ENCODE peak calls at places on chromosomes 13 and 19, in nine cellular contexts. One of them, this sample, is unnamed.

GRCh38 chr13:59441596-59442280 is 722.0 kb downstream of the DIAPH3 start:
- DNase-seq in Calu3: no peak
- DNase-seq in IMR-90: no peak
- DNase-seq in BE2C: no peak
- DNase-seq in WERI-Rb-1: no peak
- DNase-seq in HFF-Myc: no peak
- DNase-seq in foreskin fibroblast: no peak
- DNase-seq in AG10803: no peak
- DNase-seq in gastrocnemius medialis: no peak
- DNase-seq in this sample: no peak

GRCh38 chr13:96816874-96817273 is 177.4 kb downstream of the OXGR1 start:
- DNase-seq in HFF-Myc: no peak
- DNase-seq in BE2C: no peak
- DNase-seq in WERI-Rb-1: no peak
- DNase-seq in gastrocnemius medialis: no peak
- DNase-seq in AG10803: no peak
- DNase-seq in Calu3: no peak
- DNase-seq in foreskin fibroblast: no peak
- DNase-seq in IMR-90: no peak
- DNase-seq in this sample: no peak

GRCh38 chr13:35881360-35881759 is 249.8 kb downstream of the DCLK1 start:
- DNase-seq in IMR-90: peak
- DNase-seq in gastrocnemius medialis: no peak
- DNase-seq in Calu3: no peak
- DNase-seq in HFF-Myc: no peak
- DNase-seq in WERI-Rb-1: no peak
- DNase-seq in foreskin fibroblast: no peak
- DNase-seq in BE2C: no peak
- DNase-seq in AG10803: peak
- DNase-seq in this sample: no peak

GRCh38 chr13:94701313-94702180 is 10.8 kb downstream of the SOX21 start:
- DNase-seq in HFF-Myc: no peak
- DNase-seq in IMR-90: no peak
- DNase-seq in gastrocnemius medialis: no peak
- DNase-seq in AG10803: no peak
- DNase-seq in WERI-Rb-1: no peak
- DNase-seq in Calu3: no peak
- DNase-seq in foreskin fibroblast: no peak
- DNase-seq in BE2C: no peak
- DNase-seq in this sample: peak

GRCh38 chr13:33868343-33868994 is 50.5 kb downstream of the RFC3 start:
- DNase-seq in HFF-Myc: no peak
- DNase-seq in IMR-90: no peak
- DNase-seq in gastrocnemius medialis: no peak
- DNase-seq in Calu3: no peak
- DNase-seq in BE2C: no peak
- DNase-seq in foreskin fibroblast: no peak
- DNase-seq in WERI-Rb-1: no peak
- DNase-seq in AG10803: no peak
- DNase-seq in this sample: no peak

GRCh38 chr19:38317104-38317612 is 1.4 kb upstream of the YIF1B start:
- DNase-seq in gastrocnemius medialis: no peak
- DNase-seq in IMR-90: no peak
- DNase-seq in Calu3: no peak
- DNase-seq in WERI-Rb-1: no peak
- DNase-seq in BE2C: no peak
- DNase-seq in HFF-Myc: no peak
- DNase-seq in foreskin fibroblast: no peak
- DNase-seq in AG10803: no peak
- DNase-seq in this sample: no peak

GRCh38 chr13:51729853-51730553 is 74.0 kb downstream of the DHRS12 start:
- DNase-seq in gastrocnemius medialis: peak
- DNase-seq in Calu3: peak
- DNase-seq in BE2C: no peak
- DNase-seq in AG10803: peak
- DNase-seq in IMR-90: peak
- DNase-seq in WERI-Rb-1: no peak
- DNase-seq in foreskin fibroblast: peak
- DNase-seq in HFF-Myc: peak
- DNase-seq in this sample: no peak

GRCh38 chr19:44792286-44792685 is 14.6 kb downstream of the CBLC start:
- DNase-seq in BE2C: no peak
- DNase-seq in IMR-90: no peak
- DNase-seq in foreskin fibroblast: no peak
- DNase-seq in AG10803: no peak
- DNase-seq in HFF-Myc: no peak
- DNase-seq in gastrocnemius medialis: no peak
- DNase-seq in Calu3: no peak
- DNase-seq in WERI-Rb-1: no peak
- DNase-seq in this sample: no peak

GRCh38 chr19:32363632-32364031 is 18.2 kb downstream of the ZNF507 start:
- DNase-seq in gastrocnemius medialis: no peak
- DNase-seq in foreskin fibroblast: no peak
- DNase-seq in AG10803: no peak
- DNase-seq in Calu3: no peak
- DNase-seq in IMR-90: no peak
- DNase-seq in BE2C: no peak
- DNase-seq in WERI-Rb-1: no peak
- DNase-seq in HFF-Myc: no peak
- DNase-seq in this sample: no peak

GRCh38 chr19:33705090-33705847 is 83.5 kb downstream of the CHST8 start:
- DNase-seq in IMR-90: no peak
- DNase-seq in foreskin fibroblast: no peak
- DNase-seq in WERI-Rb-1: peak
- DNase-seq in Calu3: no peak
- DNase-seq in BE2C: no peak
- DNase-seq in HFF-Myc: no peak
- DNase-seq in AG10803: no peak
- DNase-seq in gastrocnemius medialis: no peak
- DNase-seq in this sample: no peak
- TF ChIP-seq CTCF in IMR-90: no peak
- TF ChIP-seq CTCF in foreskin fibroblast: no peak
- TF ChIP-seq CTCF in WERI-Rb-1: peak
- TF ChIP-seq CTCF in Calu3: no peak
- TF ChIP-seq CTCF in BE2C: peak
- TF ChIP-seq CTCF in HFF-Myc: no peak
- TF ChIP-seq CTCF in AG10803: no peak
- TF ChIP-seq CTCF in gastrocnemius medialis: no peak
- TF ChIP-seq CTCF in this sample: no peak

DNA sequence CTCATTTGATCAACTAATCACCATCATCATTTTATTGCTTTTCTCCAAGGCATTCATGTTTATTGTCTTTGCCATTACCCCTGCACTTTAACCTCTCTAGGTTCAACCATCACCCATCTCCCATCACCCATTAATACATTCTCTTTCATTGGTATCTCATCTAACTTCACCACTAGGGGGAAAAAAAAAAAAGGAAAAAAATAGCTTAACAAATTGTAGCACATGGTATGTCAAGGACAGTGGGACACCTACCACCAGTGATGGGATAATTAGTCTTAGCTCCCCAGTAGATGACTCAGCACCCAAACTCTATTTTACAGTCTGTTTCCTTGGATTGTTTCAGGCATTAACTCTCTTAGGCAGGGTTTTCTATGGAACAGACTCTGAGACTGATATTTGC is 1770.2 kb upstream of the MIR17HG start:
- DNase-seq in HFF-Myc: no peak
- DNase-seq in BE2C: no peak
- DNase-seq in foreskin fibroblast: no peak
- DNase-seq in gastrocnemius medialis: no peak
- DNase-seq in AG10803: no peak
- DNase-seq in IMR-90: no peak
- DNase-seq in WERI-Rb-1: no peak
- DNase-seq in Calu3: no peak
- DNase-seq in this sample: no peak
- TF ChIP-seq CTCF in HFF-Myc: no peak
- TF ChIP-seq CTCF in BE2C: peak
- TF ChIP-seq CTCF in foreskin fibroblast: no peak
- TF ChIP-seq CTCF in gastrocnemius medialis: no peak
- TF ChIP-seq CTCF in AG10803: no peak
- TF ChIP-seq CTCF in IMR-90: no peak
- TF ChIP-seq CTCF in WERI-Rb-1: no peak
- TF ChIP-seq CTCF in Calu3: no peak
- TF ChIP-seq CTCF in this sample: peak

GRCh38 chr19:17107546-17108452 is 32.2 kb downstream of the MYO9B start:
- DNase-seq in IMR-90: peak
- DNase-seq in WERI-Rb-1: no peak
- DNase-seq in gastrocnemius medialis: peak
- DNase-seq in AG10803: peak
- DNase-seq in foreskin fibroblast: peak
- DNase-seq in BE2C: peak
- DNase-seq in Calu3: peak
- DNase-seq in HFF-Myc: peak
- DNase-seq in this sample: no peak

GRCh38 chr19:17105548-17105947 is 30.0 kb downstream of the MYO9B start:
- DNase-seq in IMR-90: no peak
- DNase-seq in HFF-Myc: no peak
- DNase-seq in foreskin fibroblast: no peak
- DNase-seq in WERI-Rb-1: no peak
- DNase-seq in BE2C: no peak
- DNase-seq in AG10803: no peak
- DNase-seq in Calu3: no peak
- DNase-seq in gastrocnemius medialis: no peak
- DNase-seq in this sample: no peak

GRCh38 chr19:17104679-17105078 is 29.1 kb downstream of the MYO9B start:
- DNase-seq in gastrocnemius medialis: no peak
- DNase-seq in IMR-90: no peak
- DNase-seq in AG10803: no peak
- DNase-seq in BE2C: no peak
- DNase-seq in HFF-Myc: no peak
- DNase-seq in WERI-Rb-1: no peak
- DNase-seq in foreskin fibroblast: no peak
- DNase-seq in Calu3: no peak
- DNase-seq in this sample: no peak

GRCh38 chr19:17101686-17102628 is 26.4 kb downstream of the MYO9B start:
- DNase-seq in foreskin fibroblast: no peak
- DNase-seq in AG10803: no peak
- DNase-seq in Calu3: no peak
- DNase-seq in WERI-Rb-1: no peak
- DNase-seq in HFF-Myc: no peak
- DNase-seq in BE2C: no peak
- DNase-seq in gastrocnemius medialis: no peak
- DNase-seq in IMR-90: no peak
- DNase-seq in this sample: no peak

DNA sequence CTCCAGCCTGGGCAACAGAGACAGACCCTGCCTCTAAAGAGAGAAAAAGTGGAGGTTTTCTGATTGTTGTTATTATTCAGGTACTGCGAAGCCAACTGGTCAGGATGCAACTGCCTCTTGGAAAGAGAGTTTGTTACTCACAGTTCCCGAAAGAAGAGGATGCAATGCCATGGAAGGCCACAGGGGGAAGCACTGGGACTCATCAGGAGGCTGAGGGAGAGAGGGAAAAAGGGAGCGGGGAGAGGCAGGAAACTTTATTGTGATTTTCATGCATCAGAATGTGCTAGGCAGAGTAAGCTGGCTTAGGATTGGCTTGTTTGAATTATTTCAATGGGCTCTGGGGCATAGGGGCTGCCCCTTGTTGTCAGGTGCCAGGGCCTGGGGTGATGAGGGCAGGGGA is 27.6 kb downstream of the MYO9B start:
- DNase-seq in AG10803: no peak
- DNase-seq in Calu3: peak
- DNase-seq in BE2C: no peak
- DNase-seq in IMR-90: peak
- DNase-seq in foreskin fibroblast: no peak
- DNase-seq in gastrocnemius medialis: no peak
- DNase-seq in WERI-Rb-1: peak
- DNase-seq in HFF-Myc: no peak
- DNase-seq in this sample: peak
- TF ChIP-seq CTCF in AG10803: peak
- TF ChIP-seq CTCF in Calu3: peak
- TF ChIP-seq CTCF in BE2C: peak
- TF ChIP-seq CTCF in IMR-90: peak
- TF ChIP-seq CTCF in foreskin fibroblast: peak
- TF ChIP-seq CTCF in gastrocnemius medialis: peak
- TF ChIP-seq CTCF in WERI-Rb-1: peak
- TF ChIP-seq CTCF in HFF-Myc: peak
- TF ChIP-seq CTCF in this sample: peak

GRCh38 chr13:78241278-78241919 is 322.8 kb upstream of the EDNRB start:
- DNase-seq in foreskin fibroblast: no peak
- DNase-seq in Calu3: peak
- DNase-seq in gastrocnemius medialis: no peak
- DNase-seq in WERI-Rb-1: peak
- DNase-seq in HFF-Myc: no peak
- DNase-seq in BE2C: peak
- DNase-seq in AG10803: peak
- DNase-seq in IMR-90: peak
- DNase-seq in this sample: peak
- TF ChIP-seq CTCF in foreskin fibroblast: peak
- TF ChIP-seq CTCF in Calu3: peak
- TF ChIP-seq CTCF in gastrocnemius medialis: no peak
- TF ChIP-seq CTCF in WERI-Rb-1: peak
- TF ChIP-seq CTCF in HFF-Myc: peak
- TF ChIP-seq CTCF in BE2C: peak
- TF ChIP-seq CTCF in AG10803: peak
- TF ChIP-seq CTCF in IMR-90: peak
- TF ChIP-seq CTCF in this sample: peak

GRCh38 chr19:13363954-13364353 is 142.3 kb downstream of the CACNA1A start:
- DNase-seq in AG10803: no peak
- DNase-seq in BE2C: no peak
- DNase-seq in HFF-Myc: no peak
- DNase-seq in WERI-Rb-1: no peak
- DNase-seq in gastrocnemius medialis: no peak
- DNase-seq in foreskin fibroblast: no peak
- DNase-seq in IMR-90: no peak
- DNase-seq in Calu3: no peak
- DNase-seq in this sample: no peak

GRCh38 chr19:13363235-13363634 is 143.0 kb downstream of the CACNA1A start:
- DNase-seq in HFF-Myc: no peak
- DNase-seq in BE2C: no peak
- DNase-seq in gastrocnemius medialis: no peak
- DNase-seq in WERI-Rb-1: no peak
- DNase-seq in AG10803: no peak
- DNase-seq in IMR-90: no peak
- DNase-seq in foreskin fibroblast: no peak
- DNase-seq in Calu3: no peak
- DNase-seq in this sample: no peak

GRCh38 chr19:13370948-13371347 is 135.3 kb downstream of the CACNA1A start:
- DNase-seq in BE2C: no peak
- DNase-seq in IMR-90: no peak
- DNase-seq in HFF-Myc: no peak
- DNase-seq in WERI-Rb-1: no peak
- DNase-seq in gastrocnemius medialis: no peak
- DNase-seq in foreskin fibroblast: no peak
- DNase-seq in AG10803: no peak
- DNase-seq in Calu3: no peak
- DNase-seq in this sample: no peak

DNA sequence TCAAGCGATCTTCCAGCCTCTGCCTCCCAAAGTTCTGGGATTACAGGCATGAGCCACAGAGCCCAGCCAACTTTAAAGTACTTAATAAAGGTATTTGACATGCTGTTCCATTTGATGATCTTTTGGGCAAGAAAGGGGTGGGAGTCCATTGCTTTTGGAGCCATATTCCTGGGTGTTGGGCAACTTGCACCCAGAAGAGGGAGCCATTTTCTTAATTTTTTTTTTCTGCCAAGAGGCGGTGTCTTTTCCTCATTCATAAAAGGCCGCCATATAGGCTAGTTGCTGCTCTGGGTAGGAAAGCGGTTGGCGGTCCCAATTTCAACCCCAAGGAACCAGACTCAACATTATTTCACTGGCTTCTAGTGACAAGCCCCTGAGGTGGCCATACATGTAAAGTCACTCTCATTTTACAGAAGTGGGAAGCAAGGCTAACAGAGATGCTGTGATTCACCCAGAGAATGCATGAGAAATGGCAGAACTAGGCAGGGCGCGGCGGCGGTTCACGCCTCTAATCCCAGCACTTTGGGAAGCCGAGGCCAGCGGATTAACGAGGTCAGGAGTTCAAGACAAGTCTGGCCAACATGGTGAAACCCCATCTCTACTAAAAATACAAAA is 139.6 kb downstream of the CACNA1A start:
- DNase-seq in BE2C: no peak
- DNase-seq in IMR-90: peak
- DNase-seq in Calu3: peak
- DNase-seq in gastrocnemius medialis: no peak
- DNase-seq in HFF-Myc: peak
- DNase-seq in WERI-Rb-1: no peak
- DNase-seq in AG10803: peak
- DNase-seq in foreskin fibroblast: peak
- DNase-seq in this sample: peak
- TF ChIP-seq CTCF in BE2C: peak
- TF ChIP-seq CTCF in IMR-90: peak
- TF ChIP-seq CTCF in Calu3: peak
- TF ChIP-seq CTCF in gastrocnemius medialis: no peak
- TF ChIP-seq CTCF in HFF-Myc: peak
- TF ChIP-seq CTCF in WERI-Rb-1: peak
- TF ChIP-seq CTCF in AG10803: peak
- TF ChIP-seq CTCF in foreskin fibroblast: peak
- TF ChIP-seq CTCF in this sample: peak